ENCODE peak calls at places on chromosome 22, in four cellular contexts. One of them, this sample, is unnamed.

GRCh38 chr22:40363059-40363458 is 7.3 kb upstream of the SGSM3 start:
- DNase-seq in heart left ventricle: no peak
- DNase-seq in naive thymus-derived CD8-positive, alpha-beta T cell: no peak
- DNase-seq in T-cell: no peak
- DNase-seq in this sample: no peak

GRCh38 chr22:23837911-23838685 is 708 bp downstream of the DERL3 start:
- DNase-seq in naive thymus-derived CD8-positive, alpha-beta T cell: no peak
- DNase-seq in T-cell: no peak
- DNase-seq in heart left ventricle: no peak
- DNase-seq in this sample: no peak

GRCh38 chr22:17748555-17749353 is 25.5 kb downstream of the BID start:
- DNase-seq in naive thymus-derived CD8-positive, alpha-beta T cell: no peak
- DNase-seq in heart left ventricle: no peak
- DNase-seq in T-cell: no peak
- DNase-seq in this sample: no peak

GRCh38 chr22:45998638-45999378 is 21.8 kb upstream of the WNT7B start:
- DNase-seq in naive thymus-derived CD8-positive, alpha-beta T cell: no peak
- DNase-seq in T-cell: no peak
- DNase-seq in heart left ventricle: peak
- DNase-seq in this sample: no peak

GRCh38 chr22:19942071-19942885 is 660 bp upstream of the TXNRD2 start:
- DNase-seq in heart left ventricle: no peak
- DNase-seq in naive thymus-derived CD8-positive, alpha-beta T cell: no peak
- DNase-seq in T-cell: no peak
- DNase-seq in this sample: no peak

GRCh38 chr22:23237201-23237798 is 57.0 kb downstream of the BCR start:
- DNase-seq in heart left ventricle: peak
- DNase-seq in naive thymus-derived CD8-positive, alpha-beta T cell: no peak
- DNase-seq in T-cell: no peak
- DNase-seq in this sample: peak

GRCh38 chr22:42939941-42940653 is 74.9 kb downstream of the PACSIN2 start:
- DNase-seq in T-cell: no peak
- DNase-seq in naive thymus-derived CD8-positive, alpha-beta T cell: no peak
- DNase-seq in heart left ventricle: no peak
- DNase-seq in this sample: peak

GRCh38 chr22:50573491-50574382 is 4.5 kb downstream of the CPT1B start:
- DNase-seq in heart left ventricle: no peak
- DNase-seq in T-cell: no peak
- DNase-seq in naive thymus-derived CD8-positive, alpha-beta T cell: no peak
- DNase-seq in this sample: no peak

GRCh38 chr22:40684728-40685127 is 5.4 kb downstream of the MCHR1 start:
- DNase-seq in naive thymus-derived CD8-positive, alpha-beta T cell: no peak
- DNase-seq in heart left ventricle: no peak
- DNase-seq in T-cell: no peak
- DNase-seq in this sample: no peak

GRCh38 chr22:49323751-49324415 is 503.8 kb downstream of the BRD1 start:
- DNase-seq in T-cell: no peak
- DNase-seq in naive thymus-derived CD8-positive, alpha-beta T cell: no peak
- DNase-seq in heart left ventricle: peak
- DNase-seq in this sample: no peak

GRCh38 chr22:35310556-35311550 is 11.2 kb downstream of the TOM1 start:
- DNase-seq in naive thymus-derived CD8-positive, alpha-beta T cell: no peak
- DNase-seq in heart left ventricle: no peak
- DNase-seq in T-cell: peak
- DNase-seq in this sample: no peak

GRCh38 chr22:33038131-33038772 is 19.9 kb downstream of the SYN3 start:
- DNase-seq in naive thymus-derived CD8-positive, alpha-beta T cell: no peak
- DNase-seq in T-cell: no peak
- DNase-seq in heart left ventricle: no peak
- DNase-seq in this sample: peak